ENCODE peak calls at places on chromosomes 13 and 19, in five cellular contexts. F is suprapubic skin, B is breast epithelium, X is mucosa of descending colon, Y is fibroblast of mammary gland. L is an unnamed sample.

GRCh38 chr13:91576590-91576989 is 178.2 kb downstream of the GPC5 start:
- DNase-seq in F (no peak), Y (no peak), B (no peak), X (peak; percentile 22), L (peak; percentile 51)

GRCh38 chr13:33868343-33868994 is 50.5 kb downstream of the RFC3 start:
- DNase-seq in Y (no peak), B (no peak), X (no peak), F (no peak), L (no peak)

GRCh38 chr13:96851856-96852255 is 142.4 kb downstream of the OXGR1 start:
- DNase-seq in F (no peak), B (no peak), X (no peak), Y (no peak), L (no peak)

GRCh38 chr19:2478756-2479555 is 3.0 kb downstream of the GADD45B start:
- DNase-seq in X (peak; percentile 75), F (peak; percentile 90), Y (peak; percentile 77), B (peak; percentile 88), L (no peak)

GRCh38 chr19:39641773-39642172 is 13.9 kb upstream of the LGALS16 start:
- DNase-seq in Y (no peak), B (no peak), X (no peak), F (no peak), L (no peak)

GRCh38 chr13:20016649-20017364 is 58.3 kb downstream of the ZMYM2 start:
- DNase-seq in X (no peak), F (no peak), Y (no peak), B (no peak), L (no peak)

GRCh38 chr19:14410054-14410774 is 8.9 kb downstream of the DDX39A start:
- DNase-seq in X (no peak), F (no peak), B (no peak), Y (no peak), L (no peak)

GRCh38 chr19:33813391-33814101 is 16.9 kb downstream of the KCTD15 start:
- DNase-seq in Y (no peak), B (no peak), X (no peak), F (peak; percentile 58), L (no peak)

GRCh38 chr13:21385710-21386109 is 73.4 kb downstream of the ZDHHC20 start:
- DNase-seq in X (no peak), B (no peak), Y (no peak), F (no peak), L (no peak)

GRCh38 chr13:29597701-29598100 is 2.2 kb upstream of the SLC7A1 start:
- DNase-seq in F (no peak), Y (no peak), X (no peak), B (no peak), L (no peak)

GRCh38 chr19:35557539-35558399 is 5.7 kb downstream of the ATP4A start:
- DNase-seq in X (peak; percentile 65), B (peak; percentile 72), Y (peak; percentile 41), F (no peak), L (peak; percentile 93)

GRCh38 chr13:73059460-73060250 is 850 bp downstream of the KLF5 start:
- DNase-seq in Y (no peak), F (peak; percentile 73), B (peak; percentile 63), X (no peak), L (peak; percentile 72)

GRCh38 chr19:6224308-6224675 is 55.5 kb downstream of the MLLT1 start:
- DNase-seq in Y (no peak), X (no peak), B (no peak), F (no peak), L (no peak)

GRCh38 chr13:20939662-20940061 is 37.1 kb upstream of the XPO4 start:
- DNase-seq in B (no peak), Y (no peak), X (no peak), F (no peak), L (no peak)

GRCh38 chr19:41746593-41747227 is 8.6 kb upstream of the CEACAM6 start:
- DNase-seq in X (peak; percentile 79), F (no peak), Y (peak; percentile 57), B (no peak), L (peak; percentile 66)

GRCh38 chr13:71864094-71864980 is 2.7 kb downstream of the DACH1 start:
- DNase-seq in B (peak; percentile 25), X (peak; percentile 85), F (peak; percentile 63), Y (no peak), L (peak; percentile 77)

GRCh38 chr13:20482275-20482761 is 43.3 kb downstream of the CRYL1 start:
- DNase-seq in B (no peak), F (no peak), X (no peak), Y (no peak), L (peak; percentile 71)

GRCh38 chr13:101535192-101535746 is 82.8 kb downstream of the ITGBL1 start:
- DNase-seq in B (no peak), F (no peak), Y (peak; percentile 40), X (no peak), L (no peak)

GRCh38 chr19:30525383-30525782 is 153.2 kb downstream of the ZNF536 start:
- DNase-seq in B (no peak), Y (no peak), X (no peak), F (no peak), L (peak; percentile 66)

GRCh38 chr19:50759886-50760285 is 10.4 kb upstream of the GPR32 start:
- DNase-seq in X (no peak), F (no peak), Y (peak; percentile 41), B (no peak), L (no peak)

GRCh38 chr13:112793545-112794445 is 104.0 kb downstream of the ATP11A start:
- DNase-seq in B (no peak), F (peak; percentile 29), X (no peak), Y (no peak), L (no peak)

GRCh38 chr13:28609936-28610335 is 49.0 kb upstream of the POMP start:
- DNase-seq in B (no peak), X (no peak), Y (peak; percentile 34), F (no peak), L (no peak)

GRCh38 chr19:18385675-18386542 is at the start of gene GDF15:
- DNase-seq in X (peak; percentile 97), Y (peak; percentile 84), F (peak; percentile 87), B (no peak), L (peak; percentile 80)

GRCh38 chr13:38814331-38814730 is 127.5 kb downstream of the FREM2 start:
- DNase-seq in X (peak; percentile 17), Y (no peak), F (no peak), B (peak; percentile 24), L (no peak)

GRCh38 chr19:23283925-23284324 is 33.7 kb upstream of the ZNF724 start:
- DNase-seq in X (peak; percentile 80), Y (peak; percentile 37), B (peak; percentile 27), F (no peak), L (peak; percentile 77)

GRCh38 chr13:22451345-22451744 is 729.4 kb upstream of the SGCG start:
- DNase-seq in B (peak; percentile 64), F (no peak), Y (no peak), X (no peak), L (no peak)

GRCh38 chr19:48668332-48668731 is 4.5 kb downstream of the NTN5 start:
- DNase-seq in X (no peak), F (no peak), B (no peak), Y (no peak), L (no peak)

GRCh38 chr19:3586707-3587346 is 1.5 kb downstream of the GIPC3 start:
- DNase-seq in B (no peak), X (no peak), F (no peak), Y (no peak), L (no peak)

GRCh38 chr19:3591876-3592613 is 6.8 kb downstream of the GIPC3 start:
- DNase-seq in Y (no peak), X (no peak), F (no peak), B (no peak), L (no peak)

GRCh38 chr19:3589439-3589838 is 4.2 kb downstream of the GIPC3 start:
- DNase-seq in Y (no peak), X (no peak), B (no peak), F (no peak), L (no peak)

GRCh38 chr19:3590991-3591659 is 5.8 kb downstream of the GIPC3 start:
- DNase-seq in X (no peak), B (no peak), Y (no peak), F (no peak), L (no peak)

DNA sequence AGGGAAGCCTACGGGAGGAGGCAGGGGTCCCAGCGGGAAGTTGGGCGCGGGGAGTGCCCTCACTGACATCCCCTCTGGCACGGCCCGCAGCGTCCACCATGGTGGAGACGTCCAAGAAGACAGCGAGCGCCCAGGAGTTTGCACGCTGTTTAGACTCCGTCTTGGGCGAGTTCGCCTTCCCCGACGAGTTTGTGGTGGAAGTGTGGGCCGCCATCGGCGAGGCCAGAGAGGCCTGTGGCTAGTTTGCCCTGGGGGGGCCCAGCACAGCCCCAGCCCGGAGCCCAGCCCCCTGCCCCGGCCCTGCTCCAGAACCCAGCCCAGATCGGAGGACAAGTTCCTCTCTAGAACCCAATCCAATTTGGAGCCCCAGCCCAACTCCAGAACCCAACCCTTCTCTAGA is 4.7 kb downstream of the GIPC3 start:
- DNase-seq in X (no peak), B (no peak), Y (no peak), F (no peak), L (no peak)
- H3K4me3 ChIP-seq in X (no peak overlapping the region), B (no peak overlapping the region), Y (no peak overlapping the region), F (no peak overlapping the region), L (no peak overlapping the region)

GRCh38 chr19:46420056-46420455 is 6.7 kb upstream of the CCDC8 start:
- DNase-seq in Y (no peak), B (no peak), F (no peak), X (no peak), L (no peak)

GRCh38 chr19:46412983-46413261 is 442 bp downstream of the CCDC8 start:
- DNase-seq in X (no peak), F (no peak), Y (no peak), B (no peak), L (no peak)

GRCh38 chr19:46412034-46412982 is 1.1 kb downstream of the CCDC8 start:
- DNase-seq in B (no peak), X (no peak), F (no peak), Y (no peak), L (no peak)

GRCh38 chr19:46413262-46414031 is at the start of gene CCDC8:
- DNase-seq in F (peak; percentile 64), B (peak; percentile 90), X (peak; percentile 37), Y (peak; percentile 95), L (no peak)

DNA sequence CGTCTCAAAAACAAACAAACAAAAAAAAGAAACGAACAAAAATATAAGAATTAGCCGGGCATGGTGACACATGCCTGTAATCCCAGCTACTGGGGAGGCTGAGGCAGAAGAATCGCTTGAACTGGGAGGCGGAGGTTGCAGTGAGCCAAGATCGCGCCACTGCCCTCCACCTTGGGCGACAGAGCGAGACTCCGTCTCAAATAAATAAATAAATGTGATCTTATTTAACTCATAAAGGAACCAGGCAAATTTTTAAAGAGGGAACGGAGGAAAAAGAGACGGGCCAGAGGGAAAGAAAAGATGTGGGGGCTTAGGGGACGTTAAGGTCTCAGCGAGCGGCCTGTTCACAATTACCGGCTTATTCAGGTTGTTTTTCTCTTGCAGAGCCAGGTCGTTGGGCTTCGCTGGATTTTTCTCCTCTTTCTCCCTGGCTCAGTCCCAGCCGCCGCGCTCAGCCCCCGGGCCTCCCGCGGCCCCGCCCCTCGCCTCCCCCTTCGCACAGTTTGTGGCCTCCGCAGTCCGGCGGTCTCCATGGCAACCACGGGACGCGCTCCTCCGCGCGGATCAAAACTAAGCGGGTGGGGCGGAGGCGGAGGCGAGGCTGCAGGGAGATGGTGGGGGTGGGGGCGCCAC is 2.8 kb upstream of the CCDC8 start:
- DNase-seq in Y (peak; percentile 81), F (peak; percentile 77), X (peak; percentile 65), B (peak; percentile 79), L (peak; percentile 98)
- H3K4me3 ChIP-seq in Y (peak overlapping the region; percentile 52), F (peak overlapping the region; percentile 44), X (no peak overlapping the region), B (peak overlapping the region; percentile 65), L (peak overlapping the region; percentile 49)

GRCh38 chr19:11361037-11361770 is 6.0 kb downstream of the PLPPR2 start:
- DNase-seq in X (peak; percentile 97), B (no peak), Y (no peak), F (no peak), L (peak; percentile 69)
- H3K4me3 ChIP-seq in X (no peak overlapping the region), B (peak overlapping the region; percentile 43), Y (no peak overlapping the region), F (no peak overlapping the region), L (no peak overlapping the region)

GRCh38 chr19:1360126-1360817 is 23.4 kb upstream of the NDUFS7 start:
- DNase-seq in F (no peak), X (no peak), B (no peak), Y (no peak), L (no peak)
- H3K4me3 ChIP-seq in F (peak overlapping the region; percentile 33), X (no peak overlapping the region), B (peak overlapping the region; percentile 53), Y (no peak overlapping the region), L (no peak overlapping the region)